ENCODE peak calls at places on chromosomes 12 and 14, in ten cellular contexts. One of them, this sample, is unnamed.

GRCh38 chr14:101118746-101119610 is 215.5 kb upstream of the RTL1 start:
- DNase-seq in progenitor cell of endocrine pancreas: no peak
- DNase-seq in GM10248: no peak
- DNase-seq in lower lobe of right lung: no peak
- DNase-seq in dorsolateral prefrontal cortex: no peak
- DNase-seq in NB4: no peak
- DNase-seq in AG09319: no peak
- DNase-seq in mesothelial cell of epicardium: no peak
- DNase-seq in GM13976: no peak
- DNase-seq in HL-60: no peak
- DNase-seq in this sample: peak

GRCh38 chr14:20679907-20680306 is 4.5 kb upstream of the RNASE4 start:
- DNase-seq in progenitor cell of endocrine pancreas: no peak
- DNase-seq in GM10248: no peak
- DNase-seq in lower lobe of right lung: no peak
- DNase-seq in dorsolateral prefrontal cortex: peak
- DNase-seq in NB4: peak
- DNase-seq in AG09319: no peak
- DNase-seq in mesothelial cell of epicardium: no peak
- DNase-seq in GM13976: peak
- DNase-seq in HL-60: no peak
- DNase-seq in this sample: no peak

GRCh38 chr12:7723926-7724325 is 12.7 kb downstream of the DPPA3 start:
- DNase-seq in progenitor cell of endocrine pancreas: no peak
- DNase-seq in GM10248: no peak
- DNase-seq in lower lobe of right lung: no peak
- DNase-seq in dorsolateral prefrontal cortex: no peak
- DNase-seq in NB4: no peak
- DNase-seq in AG09319: no peak
- DNase-seq in mesothelial cell of epicardium: no peak
- DNase-seq in GM13976: no peak
- DNase-seq in HL-60: no peak
- DNase-seq in this sample: no peak

GRCh38 chr14:87698496-87698895 is 294.5 kb downstream of the GALC start:
- DNase-seq in progenitor cell of endocrine pancreas: no peak
- DNase-seq in GM10248: no peak
- DNase-seq in lower lobe of right lung: no peak
- DNase-seq in dorsolateral prefrontal cortex: no peak
- DNase-seq in NB4: peak
- DNase-seq in AG09319: no peak
- DNase-seq in mesothelial cell of epicardium: no peak
- DNase-seq in GM13976: no peak
- DNase-seq in HL-60: peak
- DNase-seq in this sample: no peak

GRCh38 chr12:46152456-46152855 is 116.4 kb downstream of the SLC38A1 start:
- DNase-seq in progenitor cell of endocrine pancreas: no peak
- DNase-seq in GM10248: no peak
- DNase-seq in lower lobe of right lung: no peak
- DNase-seq in dorsolateral prefrontal cortex: no peak
- DNase-seq in NB4: no peak
- DNase-seq in AG09319: no peak
- DNase-seq in mesothelial cell of epicardium: no peak
- DNase-seq in GM13976: no peak
- DNase-seq in HL-60: no peak
- DNase-seq in this sample: no peak

GRCh38 chr14:29216316-29216715 is 449.7 kb downstream of the FOXG1 start:
- DNase-seq in progenitor cell of endocrine pancreas: no peak
- DNase-seq in GM10248: no peak
- DNase-seq in lower lobe of right lung: no peak
- DNase-seq in dorsolateral prefrontal cortex: no peak
- DNase-seq in NB4: no peak
- DNase-seq in AG09319: no peak
- DNase-seq in mesothelial cell of epicardium: no peak
- DNase-seq in GM13976: no peak
- DNase-seq in HL-60: no peak
- DNase-seq in this sample: no peak

GRCh38 chr12:102950950-102951490 is 6.5 kb upstream of the ASCL1 start:
- DNase-seq in progenitor cell of endocrine pancreas: no peak
- DNase-seq in GM10248: peak
- DNase-seq in lower lobe of right lung: no peak
- DNase-seq in dorsolateral prefrontal cortex: no peak
- DNase-seq in NB4: no peak
- DNase-seq in AG09319: no peak
- DNase-seq in mesothelial cell of epicardium: no peak
- DNase-seq in GM13976: no peak
- DNase-seq in HL-60: no peak
- DNase-seq in this sample: no peak

GRCh38 chr14:36657409-36658090 is 4.1 kb upstream of the PAX9 start:
- DNase-seq in progenitor cell of endocrine pancreas: no peak
- DNase-seq in GM10248: peak
- DNase-seq in lower lobe of right lung: no peak
- DNase-seq in dorsolateral prefrontal cortex: no peak
- DNase-seq in NB4: no peak
- DNase-seq in AG09319: peak
- DNase-seq in mesothelial cell of epicardium: no peak
- DNase-seq in GM13976: peak
- DNase-seq in HL-60: no peak
- DNase-seq in this sample: no peak

GRCh38 chr14:89146291-89146690 is 270.7 kb downstream of the FOXN3 start:
- DNase-seq in progenitor cell of endocrine pancreas: no peak
- DNase-seq in GM10248: no peak
- DNase-seq in lower lobe of right lung: no peak
- DNase-seq in dorsolateral prefrontal cortex: no peak
- DNase-seq in NB4: no peak
- DNase-seq in AG09319: no peak
- DNase-seq in mesothelial cell of epicardium: no peak
- DNase-seq in GM13976: no peak
- DNase-seq in HL-60: no peak
- DNase-seq in this sample: no peak

GRCh38 chr14:95689441-95689840 is 3.2 kb downstream of the TCL1B start:
- DNase-seq in progenitor cell of endocrine pancreas: no peak
- DNase-seq in GM10248: no peak
- DNase-seq in lower lobe of right lung: no peak
- DNase-seq in dorsolateral prefrontal cortex: no peak
- DNase-seq in NB4: no peak
- DNase-seq in AG09319: no peak
- DNase-seq in mesothelial cell of epicardium: no peak
- DNase-seq in GM13976: no peak
- DNase-seq in HL-60: no peak
- DNase-seq in this sample: no peak

GRCh38 chr14:78363008-78363407 is 192.8 kb downstream of the NRXN3 start:
- DNase-seq in progenitor cell of endocrine pancreas: no peak
- DNase-seq in GM10248: no peak
- DNase-seq in lower lobe of right lung: no peak
- DNase-seq in dorsolateral prefrontal cortex: no peak
- DNase-seq in NB4: no peak
- DNase-seq in AG09319: no peak
- DNase-seq in mesothelial cell of epicardium: no peak
- DNase-seq in GM13976: no peak
- DNase-seq in HL-60: no peak
- DNase-seq in this sample: no peak

GRCh38 chr12:81125691-81126090 is 47.8 kb downstream of the ACSS3 start:
- DNase-seq in progenitor cell of endocrine pancreas: no peak
- DNase-seq in GM10248: no peak
- DNase-seq in lower lobe of right lung: no peak
- DNase-seq in dorsolateral prefrontal cortex: no peak
- DNase-seq in NB4: no peak
- DNase-seq in AG09319: no peak
- DNase-seq in mesothelial cell of epicardium: no peak
- DNase-seq in GM13976: no peak
- DNase-seq in HL-60: no peak
- DNase-seq in this sample: no peak

GRCh38 chr14:30756594-30756993 is 117.8 kb upstream of the COCH start:
- DNase-seq in progenitor cell of endocrine pancreas: no peak
- DNase-seq in GM10248: no peak
- DNase-seq in lower lobe of right lung: no peak
- DNase-seq in dorsolateral prefrontal cortex: no peak
- DNase-seq in NB4: peak
- DNase-seq in AG09319: no peak
- DNase-seq in mesothelial cell of epicardium: no peak
- DNase-seq in GM13976: no peak
- DNase-seq in HL-60: no peak
- DNase-seq in this sample: no peak

GRCh38 chr12:79414252-79414651 is 276.5 kb downstream of the PAWR start:
- DNase-seq in progenitor cell of endocrine pancreas: no peak
- DNase-seq in GM10248: no peak
- DNase-seq in lower lobe of right lung: no peak
- DNase-seq in dorsolateral prefrontal cortex: no peak
- DNase-seq in NB4: no peak
- DNase-seq in AG09319: no peak
- DNase-seq in mesothelial cell of epicardium: no peak
- DNase-seq in GM13976: no peak
- DNase-seq in HL-60: no peak
- DNase-seq in this sample: no peak

DNA sequence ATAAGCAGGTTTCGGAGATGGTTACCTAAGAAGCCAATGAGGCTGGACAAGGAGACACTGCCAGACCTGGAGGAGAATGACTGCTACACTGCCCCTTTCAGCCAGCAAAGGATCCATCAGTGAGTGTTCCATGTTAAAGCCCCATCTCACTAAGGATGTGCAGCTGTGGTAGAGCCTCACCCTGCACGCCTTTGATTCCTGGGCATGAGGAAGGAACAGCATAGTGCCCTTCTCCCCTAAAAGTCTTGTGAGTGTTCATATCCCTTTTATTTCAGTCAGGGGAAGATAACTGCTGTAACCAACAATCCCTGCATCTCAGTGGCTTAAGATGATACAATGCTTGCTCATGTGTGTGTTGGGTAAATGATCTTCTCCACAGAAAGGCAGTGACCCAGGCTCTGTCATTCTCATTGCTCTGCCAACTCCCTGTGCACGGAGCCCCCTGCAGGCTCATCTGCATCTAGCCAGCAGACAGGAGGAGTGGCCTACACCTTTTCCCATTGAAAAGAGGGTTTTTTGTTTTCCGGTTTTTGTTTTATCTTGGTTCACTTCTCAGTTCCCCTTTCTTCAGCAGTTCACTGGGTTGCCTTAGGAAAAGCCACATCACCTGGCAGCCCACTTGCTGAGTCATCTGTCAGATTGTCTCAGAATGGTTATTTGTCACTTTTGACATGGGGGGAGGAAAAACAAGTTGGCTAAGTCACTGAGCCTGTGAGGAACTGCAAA is 193.1 kb downstream of the ANO4 start:
- DNase-seq in progenitor cell of endocrine pancreas: peak
- DNase-seq in GM10248: peak
- DNase-seq in lower lobe of right lung: no peak
- DNase-seq in dorsolateral prefrontal cortex: peak
- DNase-seq in NB4: peak
- DNase-seq in AG09319: no peak
- DNase-seq in mesothelial cell of epicardium: no peak
- DNase-seq in GM13976: peak
- DNase-seq in HL-60: peak
- DNase-seq in this sample: no peak
- TF ChIP-seq CTCF in progenitor cell of endocrine pancreas: peak
- TF ChIP-seq CTCF in GM10248: peak
- TF ChIP-seq CTCF in lower lobe of right lung: no peak
- TF ChIP-seq CTCF in dorsolateral prefrontal cortex: peak
- TF ChIP-seq CTCF in NB4: peak
- TF ChIP-seq CTCF in AG09319: peak
- TF ChIP-seq CTCF in mesothelial cell of epicardium: no peak
- TF ChIP-seq CTCF in GM13976: peak
- TF ChIP-seq CTCF in HL-60: peak
- TF ChIP-seq CTCF in this sample: peak

GRCh38 chr12:65673732-65674131 is 150.6 kb upstream of the HMGA2 start:
- DNase-seq in progenitor cell of endocrine pancreas: no peak
- DNase-seq in GM10248: no peak
- DNase-seq in lower lobe of right lung: no peak
- DNase-seq in dorsolateral prefrontal cortex: no peak
- DNase-seq in NB4: no peak
- DNase-seq in AG09319: no peak
- DNase-seq in mesothelial cell of epicardium: no peak
- DNase-seq in GM13976: no peak
- DNase-seq in HL-60: no peak
- DNase-seq in this sample: no peak
- TF ChIP-seq CTCF in progenitor cell of endocrine pancreas: no peak
- TF ChIP-seq CTCF in GM10248: no peak
- TF ChIP-seq CTCF in lower lobe of right lung: no peak
- TF ChIP-seq CTCF in dorsolateral prefrontal cortex: no peak
- TF ChIP-seq CTCF in NB4: no peak
- TF ChIP-seq CTCF in AG09319: no peak
- TF ChIP-seq CTCF in mesothelial cell of epicardium: no peak
- TF ChIP-seq CTCF in GM13976: no peak
- TF ChIP-seq CTCF in HL-60: no peak
- TF ChIP-seq CTCF in this sample: peak

DNA sequence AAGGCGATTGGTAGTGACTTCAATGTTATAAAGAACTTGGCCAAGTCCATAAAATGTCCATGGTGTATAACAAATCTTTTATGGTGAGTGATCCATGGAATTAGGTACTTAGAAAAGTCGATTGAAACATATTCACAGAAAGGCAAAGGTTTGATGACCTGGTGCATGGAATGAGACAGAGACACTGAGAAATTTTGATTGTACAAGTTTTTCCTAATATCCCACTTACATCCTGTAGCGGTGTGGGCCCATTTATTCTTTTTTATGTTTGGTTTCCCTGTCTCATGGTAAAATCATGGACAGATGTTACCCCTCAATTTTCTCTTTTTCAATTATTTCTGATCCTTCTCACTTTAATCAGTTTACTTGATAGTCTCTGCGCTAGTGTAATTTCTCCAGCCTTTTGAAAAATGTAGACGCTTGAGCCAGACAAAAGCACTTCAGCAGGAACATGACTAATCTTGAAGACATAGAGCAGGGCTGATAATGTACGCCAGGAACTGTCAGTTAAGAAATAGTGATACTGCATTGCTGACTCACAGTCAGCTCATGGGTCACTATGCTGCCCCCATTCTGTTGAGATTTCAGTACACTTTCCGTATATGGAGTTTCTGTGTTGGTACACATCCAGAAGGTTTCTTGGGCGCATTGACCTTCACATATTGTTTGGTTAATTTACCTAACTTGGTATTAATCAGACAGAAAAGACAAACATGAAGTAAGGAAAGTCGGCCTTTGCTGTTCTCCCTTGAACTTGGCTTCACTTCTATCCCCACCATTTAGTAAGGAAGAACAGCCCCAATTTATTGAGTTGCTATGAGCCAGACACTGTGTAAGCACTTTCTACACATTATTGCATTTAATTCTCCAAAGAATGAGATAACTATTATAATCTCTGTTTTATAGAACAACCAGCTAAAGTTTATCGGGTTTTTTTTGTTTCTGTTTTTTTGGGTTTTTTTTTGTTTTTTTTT is 841.7 kb downstream of the DIO2 start:
- DNase-seq in progenitor cell of endocrine pancreas: no peak
- DNase-seq in GM10248: no peak
- DNase-seq in lower lobe of right lung: no peak
- DNase-seq in dorsolateral prefrontal cortex: no peak
- DNase-seq in NB4: peak
- DNase-seq in AG09319: no peak
- DNase-seq in mesothelial cell of epicardium: no peak
- DNase-seq in GM13976: no peak
- DNase-seq in HL-60: no peak
- DNase-seq in this sample: no peak
- TF ChIP-seq CTCF in progenitor cell of endocrine pancreas: no peak
- TF ChIP-seq CTCF in GM10248: no peak
- TF ChIP-seq CTCF in lower lobe of right lung: no peak
- TF ChIP-seq CTCF in dorsolateral prefrontal cortex: no peak
- TF ChIP-seq CTCF in NB4: no peak
- TF ChIP-seq CTCF in AG09319: no peak
- TF ChIP-seq CTCF in mesothelial cell of epicardium: no peak
- TF ChIP-seq CTCF in GM13976: no peak
- TF ChIP-seq CTCF in HL-60: no peak
- TF ChIP-seq CTCF in this sample: no peak

GRCh38 chr14:74663884-74664283 is 49.0 kb downstream of the AREL1 start:
- DNase-seq in progenitor cell of endocrine pancreas: no peak
- DNase-seq in GM10248: no peak
- DNase-seq in lower lobe of right lung: no peak
- DNase-seq in dorsolateral prefrontal cortex: no peak
- DNase-seq in NB4: no peak
- DNase-seq in AG09319: no peak
- DNase-seq in mesothelial cell of epicardium: no peak
- DNase-seq in GM13976: no peak
- DNase-seq in HL-60: no peak
- DNase-seq in this sample: peak
- TF ChIP-seq CTCF in progenitor cell of endocrine pancreas: no peak
- TF ChIP-seq CTCF in GM10248: no peak
- TF ChIP-seq CTCF in lower lobe of right lung: no peak
- TF ChIP-seq CTCF in dorsolateral prefrontal cortex: no peak
- TF ChIP-seq CTCF in NB4: no peak
- TF ChIP-seq CTCF in AG09319: no peak
- TF ChIP-seq CTCF in mesothelial cell of epicardium: no peak
- TF ChIP-seq CTCF in GM13976: no peak
- TF ChIP-seq CTCF in HL-60: no peak
- TF ChIP-seq CTCF in this sample: no peak